ENCODE peak calls at places on chromosome 10, in five cellular contexts. S is sigmoid colon; X is mesenchymal stem cell; F is pancreas; B is CD8-positive, alpha-beta T cell. M is an unnamed sample.

GRCh38 chr10:5305374-5305773 is 59.4 kb upstream of the UCN3 start:
- DNase-seq in S (no peak), X (no peak), F (no peak), B (no peak), M (no peak)

GRCh38 chr10:314381-314780 is 179.1 kb downstream of the ZMYND11 start:
- DNase-seq in S (no peak), X (no peak), F (no peak), B (no peak), M (no peak)

GRCh38 chr10:48475943-48476278 is 129.0 kb downstream of the ARHGAP22 start:
- DNase-seq in S (peak; percentile 50), X (no peak), F (no peak), B (no peak), M (no peak)

GRCh38 chr10:101759354-101760247 is 16.3 kb downstream of the FGF8 start:
- DNase-seq in S (peak; percentile 35), X (no peak), F (no peak), B (no peak), M (no peak)

GRCh38 chr10:118209215-118209614 is 132.9 kb downstream of the FAM204A start:
- DNase-seq in S (no peak), X (no peak), F (no peak), B (no peak), M (no peak)

GRCh38 chr10:10589540-10589939 is 428.1 kb upstream of the CELF2 start:
- DNase-seq in S (no peak), X (peak; percentile 86), F (no peak), B (no peak), M (no peak)

GRCh38 chr10:77609781-77610272 is 27.8 kb downstream of the KCNMA1 start:
- DNase-seq in S (peak; percentile 52), X (peak; percentile 59), F (no peak), B (no peak), M (no peak)

GRCh38 chr10:8600192-8600591 is 545.7 kb downstream of the GATA3 start:
- DNase-seq in S (no peak), X (no peak), F (no peak), B (no peak), M (no peak)

GRCh38 chr10:127278001-127278400 is 81.6 kb upstream of the INSYN2A start:
- DNase-seq in S (no peak), X (no peak), F (no peak), B (no peak), M (no peak)

GRCh38 chr10:24952146-24952700 is at the start of gene PRTFDC1:
- DNase-seq in S (peak; percentile 74), X (peak; percentile 39), F (peak; percentile 51), B (peak; percentile 29), M (no peak)

GRCh38 chr10:44012921-44013320 is 364.2 kb upstream of the ZNF32 start:
- DNase-seq in S (no peak), X (no peak), F (no peak), B (no peak), M (no peak)

GRCh38 chr10:78623577-78624215 is 445.1 kb upstream of the ZMIZ1 start:
- DNase-seq in S (no peak), X (peak; percentile 75), F (no peak), B (no peak), M (no peak)

GRCh38 chr10:124560377-124560776 is 98.8 kb downstream of the LHPP start:
- DNase-seq in S (peak; percentile 91), X (peak; percentile 72), F (no peak), B (no peak), M (no peak)

GRCh38 chr10:120998251-120998650 is 147.1 kb downstream of the WDR11 start:
- DNase-seq in S (no peak), X (no peak), F (no peak), B (no peak), M (no peak)

GRCh38 chr10:29689001-29689400 is 54.2 kb upstream of the SVIL start:
- DNase-seq in S (no peak), X (peak; percentile 83), F (no peak), B (no peak), M (no peak)

GRCh38 chr10:30042820-30043219 is 16.6 kb downstream of the JCAD start:
- DNase-seq in S (no peak), X (no peak), F (no peak), B (no peak), M (no peak)

GRCh38 chr10:102413053-102413705 is 5.4 kb downstream of the PSD start:
- DNase-seq in S (no peak), X (no peak), F (no peak), B (no peak), M (no peak)

GRCh38 chr10:70575874-70576802 is 26.4 kb downstream of the PRF1 start:
- DNase-seq in S (peak; percentile 67), X (peak; percentile 34), F (peak; percentile 64), B (no peak), M (no peak)

GRCh38 chr10:103062854-103063642 is 130.0 kb downstream of the NT5C2 start:
- DNase-seq in S (no peak), X (no peak), F (no peak), B (no peak), M (no peak)

GRCh38 chr10:75417522-75417927 is 13.9 kb upstream of the LRMDA start:
- DNase-seq in S (no peak), X (no peak), F (no peak), B (no peak), M (no peak)

GRCh38 chr10:114307731-114308130 is 68.7 kb downstream of the VWA2 start:
- DNase-seq in S (peak; percentile 26), X (peak; percentile 28), F (no peak), B (no peak), M (no peak)

GRCh38 chr10:4450981-4451501 is 375.0 kb upstream of the AKR1E2 start:
- DNase-seq in S (no peak), X (peak; percentile 64), F (no peak), B (no peak), M (no peak)

GRCh38 chr10:73875139-73875475 is 752 bp upstream of the CAMK2G start:
- DNase-seq in S (no peak), X (no peak), F (no peak), B (no peak), M (no peak)

GRCh38 chr10:82464419-82464818 is 589.4 kb downstream of the NRG3 start:
- DNase-seq in S (no peak), X (no peak), F (no peak), B (no peak), M (no peak)
- H3K4me1 ChIP-seq in S (no peaks in the 10 kb centered on the region), X (no peaks in the 10 kb centered on the region), F (no peaks in the 10 kb centered on the region), B (no peaks in the 10 kb centered on the region), M (no peaks in the 10 kb centered on the region)

GRCh38 chr10:59558066-59558465 is 151.6 kb downstream of the SLC16A9 start:
- DNase-seq in S (no peak), X (no peak), F (no peak), B (no peak), M (no peak)
- H3K4me1 ChIP-seq in S (peaks cover 20% of the 10 kb centered on the region), X (no peaks in the 10 kb centered on the region), F (no peaks in the 10 kb centered on the region), B (no peaks in the 10 kb centered on the region), M (no peaks in the 10 kb centered on the region)

DNA sequence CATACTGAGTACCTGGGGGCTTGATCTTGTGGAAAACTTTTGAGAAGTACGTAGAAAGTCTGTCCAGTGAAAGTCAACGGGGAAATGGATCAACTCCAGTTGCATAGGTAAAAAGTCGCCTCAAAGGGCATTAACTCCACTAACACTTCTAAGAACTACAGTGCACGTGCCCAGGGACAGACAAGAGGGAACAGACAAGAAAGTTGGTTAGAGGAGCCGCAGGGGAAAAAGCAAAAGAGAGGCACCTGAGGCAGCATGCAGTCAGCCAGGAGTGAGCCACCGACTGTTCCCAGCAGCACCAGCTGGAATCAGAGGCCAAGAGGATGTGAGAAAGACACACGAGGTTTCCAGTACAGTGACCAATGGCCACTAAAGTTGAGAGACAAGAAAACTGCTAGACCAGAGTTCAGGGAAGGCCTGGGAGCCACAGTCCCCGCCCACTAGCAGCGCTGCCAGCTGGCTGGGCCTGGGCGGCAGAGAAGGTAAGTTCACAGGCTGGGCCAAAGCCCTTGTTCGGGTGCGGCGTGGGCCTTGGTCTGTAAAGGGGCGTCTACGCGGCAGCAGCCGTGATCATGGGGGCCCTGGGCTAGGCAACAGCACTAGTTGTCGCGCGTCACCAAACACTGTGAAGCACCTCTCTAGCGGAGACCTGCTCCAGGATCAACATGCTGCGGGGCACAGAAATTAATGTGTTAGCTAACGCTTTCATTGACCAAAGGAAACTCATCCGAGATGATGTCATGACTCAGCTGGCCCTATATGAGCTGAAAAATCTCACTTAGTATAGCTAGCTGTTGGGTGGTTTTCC is 14.0 kb downstream of the ITGB1 start:
- DNase-seq in S (peak; percentile 69), X (no peak), F (no peak), B (no peak), M (no peak)
- H3K4me1 ChIP-seq in S (peaks cover 81% of the 10 kb centered on the region), X (peaks cover 20% of the 10 kb centered on the region), F (peaks cover 63% of the 10 kb centered on the region), B (peaks cover 13% of the 10 kb centered on the region), M (peaks cover 55% of the 10 kb centered on the region)

GRCh38 chr10:46516660-46517416 is 39.6 kb downstream of the GPRIN2 start:
- DNase-seq in S (no peak), X (peak; percentile 80), F (no peak), B (no peak), M (no peak)

GRCh38 chr10:46515402-46516192 is 40.9 kb downstream of the GPRIN2 start:
- DNase-seq in S (no peak), X (no peak), F (no peak), B (no peak), M (no peak)

GRCh38 chr10:46517541-46517940 is 38.9 kb downstream of the GPRIN2 start:
- DNase-seq in S (no peak), X (no peak), F (no peak), B (no peak), M (no peak)

GRCh38 chr10:46520381-46520780 is 36.1 kb downstream of the GPRIN2 start:
- DNase-seq in S (peak; percentile 63), X (no peak), F (peak; percentile 17), B (no peak), M (no peak)

GRCh38 chr10:46518028-46518725 is 38.3 kb downstream of the GPRIN2 start:
- DNase-seq in S (no peak), X (no peak), F (no peak), B (no peak), M (no peak)
- H3K4me1 ChIP-seq in S (peaks cover 13% of the 10 kb centered on the region), X (peaks cover 5% of the 10 kb centered on the region), F (no peaks in the 10 kb centered on the region), B (no peaks in the 10 kb centered on the region), M (no peaks in the 10 kb centered on the region)